ENCODE peak calls at places on chromosomes 3 and 15, in four cellular contexts. S is pancreas, M is transverse colon, Y is fibroblast of lung. R is an unnamed sample.

GRCh38 chr3:172465281-172465680 is 17.0 kb upstream of the GHSR start:
- DNase-seq in S (no peak), M (no peak), Y (no peak), R (no peak)

GRCh38 chr15:23565395-23566069 is at the start of gene MKRN3:
- DNase-seq in S (no peak), M (peak), Y (peak), R (peak)

GRCh38 chr3:107368999-107369398 is 8.2 kb upstream of the CCDC54 start:
- DNase-seq in S (no peak), M (no peak), Y (no peak), R (no peak)

GRCh38 chr15:68232937-68233336 is 3.4 kb upstream of the CLN6 start:
- DNase-seq in S (no peak), M (no peak), Y (no peak), R (no peak)

GRCh38 chr15:47987908-47988532 is 132.8 kb upstream of the SLC24A5 start:
- DNase-seq in S (peak), M (no peak), Y (peak), R (peak)

GRCh38 chr3:116139607-116140006 is 305.7 kb downstream of the LSAMP start:
- DNase-seq in S (no peak), M (no peak), Y (no peak), R (no peak)

GRCh38 chr15:69491051-69491505 is 38.5 kb downstream of the RPLP1 start:
- DNase-seq in S (no peak), M (no peak), Y (peak), R (no peak)

GRCh38 chr3:192883512-192883911 is 34.1 kb downstream of the MB21D2 start:
- DNase-seq in S (no peak), M (no peak), Y (no peak), R (no peak)

GRCh38 chr3:156334841-156335545 is 214.6 kb downstream of the KCNAB1 start:
- DNase-seq in S (no peak), M (no peak), Y (no peak), R (no peak)

GRCh38 chr3:9613349-9613748 is 36.0 kb upstream of the MTMR14 start:
- DNase-seq in S (no peak), M (no peak), Y (no peak), R (no peak)

GRCh38 chr15:68210821-68211655 is 5.9 kb upstream of the CALML4 start:
- DNase-seq in S (no peak), M (peak), Y (peak), R (peak)

GRCh38 chr15:60370804-60371700 is 26.7 kb downstream of the ANXA2 start:
- DNase-seq in S (peak), M (peak), Y (peak), R (no peak)

GRCh38 chr15:51623386-51623938 is 891 bp upstream of the DMXL2 start:
- DNase-seq in S (peak), M (peak), Y (no peak), R (no peak)

GRCh38 chr3:116288480-116288879 is 156.8 kb downstream of the LSAMP start:
- DNase-seq in S (no peak), M (no peak), Y (peak), R (no peak)

GRCh38 chr3:8458711-8459110 is 42.9 kb upstream of the LMCD1 start:
- DNase-seq in S (no peak), M (no peak), Y (peak), R (no peak)

GRCh38 chr3:50473768-50474167 is 29.7 kb downstream of the CACNA2D2 start:
- DNase-seq in S (no peak), M (no peak), Y (no peak), R (no peak)

GRCh38 chr3:181844227-181844626 is 132.5 kb downstream of the SOX2 start:
- DNase-seq in S (no peak), M (no peak), Y (no peak), R (no peak)

GRCh38 chr15:28880680-28881079 is 5.1 kb upstream of the APBA2 start:
- DNase-seq in S (no peak), M (no peak), Y (no peak), R (no peak)

GRCh38 chr3:33377931-33378330 is 62.3 kb downstream of the UBP1 start:
- DNase-seq in S (no peak), M (no peak), Y (peak), R (no peak)

GRCh38 chr15:81315452-81316203 is 8.3 kb downstream of the STARD5 start:
- DNase-seq in S (no peak), M (no peak), Y (no peak), R (no peak)

GRCh38 chr3:140493271-140493670 is 184.6 kb upstream of the TRIM42 start:
- DNase-seq in S (no peak), M (no peak), Y (no peak), R (no peak)

GRCh38 chr15:31932581-31932980 is 97.7 kb upstream of the CHRNA7 start:
- DNase-seq in S (no peak), M (no peak), Y (no peak), R (no peak)

GRCh38 chr3:114686624-114687023 is 392.8 kb downstream of the TIGIT start:
- DNase-seq in S (no peak), M (no peak), Y (no peak), R (no peak)

GRCh38 chr3:19013879-19014278 is 134.4 kb upstream of the KCNH8 start:
- DNase-seq in S (no peak), M (no peak), Y (no peak), R (no peak)

GRCh38 chr3:126512026-126512425 is 5.5 kb downstream of the UROC1 start:
- DNase-seq in S (no peak), M (no peak), Y (no peak), R (no peak)

GRCh38 chr3:115974940-115975339 is 351.6 kb downstream of the GAP43 start:
- DNase-seq in S (no peak), M (no peak), Y (peak), R (no peak)

GRCh38 chr3:149023951-149024350 is 32.6 kb downstream of the GYG1 start:
- DNase-seq in S (no peak), M (no peak), Y (no peak), R (no peak)

GRCh38 chr3:49715611-49716121 is 3.8 kb downstream of the AMIGO3 start:
- DNase-seq in S (peak), M (no peak), Y (no peak), R (no peak)

GRCh38 chr15:75697523-75698398 is 14.9 kb downstream of the CSPG4 start:
- DNase-seq in S (no peak), M (peak), Y (no peak), R (no peak)
- H3K27ac ChIP-seq in S (no peak), M (peak), Y (peak), R (no peak)

GRCh38 chr3:42188365-42188764 is 77.6 kb downstream of the CCK start:
- DNase-seq in S (no peak), M (no peak), Y (no peak), R (no peak)

GRCh38 chr3:42190701-42191442 is 75.1 kb downstream of the CCK start:
- DNase-seq in S (peak), M (peak), Y (peak), R (peak)

GRCh38 chr3:42191443-42191747 is 74.6 kb downstream of the CCK start:
- DNase-seq in S (no peak), M (no peak), Y (no peak), R (no peak)

GRCh38 chr3:42189071-42189470 is 76.9 kb downstream of the CCK start:
- DNase-seq in S (no peak), M (no peak), Y (no peak), R (no peak)

DNA sequence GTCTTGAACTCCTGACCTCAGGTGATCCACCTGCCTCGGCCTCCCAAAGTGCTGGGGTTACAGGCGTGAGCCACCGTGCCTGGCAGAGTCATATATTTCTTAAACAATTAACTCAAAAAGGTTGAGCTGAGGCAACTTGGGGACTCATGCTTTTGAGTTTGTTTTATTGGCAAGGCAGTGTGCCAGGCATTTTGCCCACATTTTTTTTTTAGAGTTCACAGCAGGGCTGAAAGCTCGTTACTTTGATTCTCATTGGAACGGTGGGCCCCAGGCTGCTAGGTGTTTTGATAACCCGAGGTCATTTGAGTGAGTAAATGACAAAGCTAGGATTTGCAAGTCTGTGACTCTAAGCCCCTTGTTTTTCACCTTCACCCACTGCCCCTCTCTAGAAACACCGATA is 76.2 kb downstream of the CCK start:
- DNase-seq in S (no peak), M (no peak), Y (peak), R (no peak)
- H3K27ac ChIP-seq in S (no peak), M (no peak), Y (no peak), R (no peak)

GRCh38 chr15:25675396-25675795 is 187.7 kb downstream of the ATP10A start:
- DNase-seq in S (no peak), M (no peak), Y (no peak), R (no peak)
- H3K27ac ChIP-seq in S (no peak), M (peak), Y (no peak), R (no peak)

DNA sequence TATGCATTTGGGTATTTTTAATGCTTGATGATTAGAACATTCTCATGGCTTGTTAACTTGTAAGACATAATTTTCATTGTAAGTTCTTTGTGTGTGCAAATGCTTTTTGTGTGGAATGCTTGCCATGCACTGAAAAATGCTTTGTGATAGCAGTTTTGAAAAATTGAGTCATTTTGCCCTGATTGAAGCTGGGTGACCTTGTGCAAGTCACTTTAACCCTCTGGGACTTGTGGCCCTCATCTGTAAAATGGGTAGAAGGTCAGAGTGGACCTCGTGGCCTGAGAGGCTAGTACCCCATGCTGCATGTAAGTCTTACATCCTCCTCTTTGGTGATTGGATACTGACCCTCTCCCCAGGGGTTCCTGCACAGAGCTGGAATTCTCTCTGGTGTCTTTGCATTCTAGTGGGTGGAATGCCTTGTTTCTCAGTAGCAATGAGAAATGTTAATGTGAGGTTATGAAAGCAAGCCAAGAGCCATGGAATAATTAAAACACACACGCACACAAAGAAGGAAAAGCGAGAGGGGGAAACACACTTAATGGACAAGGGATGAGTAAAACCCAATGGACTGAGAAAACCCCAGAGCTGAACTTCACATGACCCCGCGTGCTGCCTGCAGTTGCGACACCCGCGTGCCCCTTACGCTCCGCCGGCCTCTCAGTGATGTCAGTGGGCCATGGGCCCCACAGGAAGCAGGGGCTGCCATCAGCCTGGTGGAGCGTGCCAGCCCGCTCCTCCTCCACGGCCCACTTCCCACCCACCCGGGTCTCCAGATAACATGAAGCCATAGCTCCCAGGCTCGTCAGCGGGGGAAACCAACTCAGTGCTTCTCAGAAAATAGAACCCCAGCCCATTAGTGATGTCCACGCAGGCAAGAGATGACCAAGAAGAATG is 44.0 kb downstream of the SMAD3 start:
- DNase-seq in S (no peak), M (peak), Y (peak), R (no peak)
- H3K27ac ChIP-seq in S (peak), M (peak), Y (peak), R (no peak)

GRCh38 chr3:161793194-161793825 is 296.7 kb downstream of the OTOL1 start:
- DNase-seq in S (no peak), M (no peak), Y (no peak), R (no peak)

GRCh38 chr3:161796780-161797179 is 300.2 kb downstream of the OTOL1 start:
- DNase-seq in S (no peak), M (no peak), Y (no peak), R (no peak)

GRCh38 chr3:161800985-161801559 is 304.5 kb downstream of the OTOL1 start:
- DNase-seq in S (no peak), M (no peak), Y (no peak), R (no peak)

GRCh38 chr3:161796312-161796711 is 299.7 kb downstream of the OTOL1 start:
- DNase-seq in S (no peak), M (no peak), Y (no peak), R (no peak)
- H3K27ac ChIP-seq in S (no peak), M (no peak), Y (no peak), R (no peak)

DNA sequence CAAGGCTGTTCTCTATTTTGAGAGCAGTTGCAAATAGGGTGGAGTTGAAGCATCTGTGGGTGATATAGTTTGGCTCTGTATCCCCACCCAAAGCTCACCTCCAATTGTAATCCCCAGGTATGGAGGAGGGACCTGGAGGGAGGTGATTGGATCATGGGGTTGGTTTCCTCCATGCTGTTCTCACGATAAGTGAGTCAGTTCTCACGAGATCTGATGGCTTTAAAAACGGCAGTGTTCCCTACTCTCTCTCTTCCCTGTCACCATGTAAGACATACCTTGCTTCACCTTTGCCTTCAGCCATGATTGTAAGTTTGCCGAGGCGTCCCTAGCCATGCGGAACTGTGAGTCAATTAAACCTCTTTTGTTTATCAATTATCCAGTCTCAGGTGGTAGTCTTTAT is 21.0 kb downstream of the CHST2 start:
- DNase-seq in S (no peak), M (no peak), Y (no peak), R (no peak)
- H3K27ac ChIP-seq in S (no peak), M (no peak), Y (no peak), R (no peak)

GRCh38 chr15:42605281-42605744 is 29.9 kb downstream of the STARD9 start:
- DNase-seq in S (no peak), M (no peak), Y (peak), R (no peak)
- H3K27ac ChIP-seq in S (no peak), M (peak), Y (no peak), R (no peak)